ENCODE peak calls at places on chromosomes 12 and 14, in four cellular contexts. Y is neuronal stem cell, X is H9, W is mesendoderm. O is an unnamed sample.

GRCh38 chr12:116717466-116718457 is 20.1 kb downstream of the SPRING1 start:
- DNase-seq in Y (no peak), X (no peak), W (peak), O (peak)

GRCh38 chr12:112314981-112315380 is 67.2 kb downstream of the HECTD4 start:
- DNase-seq in Y (no peak), X (no peak), W (no peak), O (peak)

GRCh38 chr12:118064608-118065007 is 3.6 kb upstream of the WSB2 start:
- DNase-seq in Y (no peak), X (peak), W (peak), O (no peak)

GRCh38 chr12:109385339-109386078 is 37.8 kb downstream of the MYO1H start:
- DNase-seq in Y (peak), X (no peak), W (peak), O (peak)

GRCh38 chr14:88422036-88422435 is 36.6 kb downstream of the SPATA7 start:
- DNase-seq in Y (no peak), X (no peak), W (no peak), O (no peak)

GRCh38 chr12:59088673-59089072 is 168.4 kb upstream of the LRIG3 start:
- DNase-seq in Y (no peak), X (no peak), W (peak), O (peak)

GRCh38 chr14:71362920-71363584 is 455.8 kb downstream of the PCNX1 start:
- DNase-seq in Y (no peak), X (no peak), W (no peak), O (peak)

GRCh38 chr12:26845057-26845666 is 12.2 kb upstream of the ITPR2 start:
- DNase-seq in Y (peak), X (peak), W (peak), O (peak)

GRCh38 chr14:81831128-81831815 is 297.6 kb upstream of the SEL1L start:
- DNase-seq in Y (no peak), X (no peak), W (peak), O (no peak)

GRCh38 chr14:57293851-57294837 is 25.4 kb downstream of the AP5M1 start:
- DNase-seq in Y (no peak), X (no peak), W (peak), O (peak)

GRCh38 chr14:33836203-33836894 is 114.5 kb downstream of the EGLN3 start:
- DNase-seq in Y (no peak), X (no peak), W (no peak), O (no peak)

GRCh38 chr12:101582937-101583336 is 11.8 kb upstream of the MYBPC1 start:
- DNase-seq in Y (no peak), X (no peak), W (no peak), O (no peak)

GRCh38 chr14:105700622-105701288 is 174.4 kb downstream of the TMEM121 start:
- DNase-seq in Y (no peak), X (no peak), W (no peak), O (no peak)

GRCh38 chr12:124694250-124694649 is 126.8 kb upstream of the NCOR2 start:
- DNase-seq in Y (no peak), X (no peak), W (no peak), O (no peak)

GRCh38 chr12:95601091-95601490 is 49.8 kb upstream of the USP44 start:
- DNase-seq in Y (no peak), X (no peak), W (no peak), O (no peak)

GRCh38 chr14:100176811-100177327 is 17.4 kb upstream of the DEGS2 start:
- DNase-seq in Y (no peak), X (no peak), W (no peak), O (no peak)

GRCh38 chr12:106771425-106771824 is 3.1 kb upstream of the RIC8B start:
- DNase-seq in Y (no peak), X (no peak), W (peak), O (no peak)

GRCh38 chr14:80607430-80608200 is 333.9 kb downstream of the CEP128 start:
- DNase-seq in Y (no peak), X (no peak), W (peak), O (no peak)

GRCh38 chr12:108642269-108642870 is 8.7 kb upstream of the SELPLG start:
- DNase-seq in Y (no peak), X (no peak), W (no peak), O (no peak)

GRCh38 chr12:119802472-119802871 is 74.6 kb downstream of the CIT start:
- DNase-seq in Y (no peak), X (no peak), W (peak), O (peak)

GRCh38 chr14:20679907-20680306 is 4.5 kb upstream of the RNASE4 start:
- DNase-seq in Y (no peak), X (no peak), W (peak), O (peak)

GRCh38 chr14:39431416-39432178 is 636 bp downstream of the FBXO33 start:
- DNase-seq in Y (peak), X (peak), W (peak), O (peak)

GRCh38 chr12:101076940-101077351 is 133.1 kb downstream of the SLC5A8 start:
- DNase-seq in Y (no peak), X (no peak), W (peak), O (peak)

GRCh38 chr12:45409966-45410365 is 194.1 kb downstream of the ANO6 start:
- DNase-seq in Y (no peak), X (no peak), W (no peak), O (peak)

GRCh38 chr12:10098762-10099161 is at the start of gene CLEC1A:
- DNase-seq in Y (peak), X (peak), W (peak), O (no peak)

GRCh38 chr12:116360579-116361403 is 83.3 kb upstream of the MED13L start:
- DNase-seq in Y (no peak), X (no peak), W (no peak), O (no peak)

GRCh38 chr12:10722502-10722904 is 620 bp downstream of the YBX3 start:
- DNase-seq in Y (peak), X (no peak), W (no peak), O (peak)

GRCh38 chr12:120892265-120892664 is 11.9 kb downstream of the SPPL3 start:
- DNase-seq in Y (no peak), X (no peak), W (no peak), O (no peak)

GRCh38 chr14:41609704-41610183 is 3.1 kb downstream of the LRFN5 start:
- DNase-seq in Y (peak), X (peak), W (peak), O (peak)

GRCh38 chr14:60101801-60102200 is 10.1 kb downstream of the PCNX4 start:
- DNase-seq in Y (no peak), X (no peak), W (no peak), O (peak)

GRCh38 chr14:60102389-60102788 is 10.7 kb downstream of the PCNX4 start:
- DNase-seq in Y (no peak), X (no peak), W (no peak), O (peak)

GRCh38 chr14:60111732-60112131 is 20.0 kb downstream of the PCNX4 start:
- DNase-seq in Y (no peak), X (no peak), W (no peak), O (no peak)

DNA sequence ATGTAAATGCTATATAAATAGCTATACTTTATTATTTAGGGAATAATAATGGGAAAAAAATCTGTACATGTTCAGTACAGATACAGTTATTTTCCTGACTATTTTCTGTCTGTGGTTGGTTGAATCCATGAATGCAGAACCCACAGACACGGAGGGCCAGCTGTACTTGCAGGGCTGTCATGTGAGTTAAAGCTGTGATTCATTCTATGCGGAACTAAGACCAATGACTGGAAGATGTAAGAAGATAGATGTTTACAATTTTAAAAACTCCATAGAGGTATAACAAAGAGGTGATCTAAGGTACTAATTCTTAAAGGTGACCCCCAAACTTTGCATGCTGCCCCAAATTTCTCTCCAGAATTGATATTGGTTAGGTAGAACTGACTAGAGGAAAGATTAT is 14.6 kb downstream of the PCNX4 start:
- DNase-seq in Y (no peak), X (no peak), W (no peak), O (peak)
- H2AK5ac ChIP-seq in Y (no peak), X (no peak), W (no peak), O (no peak)

GRCh38 chr12:6049992-6050391 is 74.5 kb downstream of the VWF start:
- DNase-seq in Y (no peak), X (peak), W (peak), O (no peak)
- H2AK5ac ChIP-seq in Y (no peak), X (no peak), W (no peak), O (peak)

GRCh38 chr12:52230364-52231281 is 2.4 kb upstream of the KRT7 start:
- DNase-seq in Y (no peak), X (no peak), W (peak), O (peak)

GRCh38 chr12:52227767-52228166 is 5.3 kb upstream of the KRT7 start:
- DNase-seq in Y (no peak), X (no peak), W (no peak), O (no peak)

GRCh38 chr12:52228366-52228765 is 4.7 kb upstream of the KRT7 start:
- DNase-seq in Y (no peak), X (no peak), W (no peak), O (no peak)

GRCh38 chr12:52229836-52230343 is 3.2 kb upstream of the KRT7 start:
- DNase-seq in Y (no peak), X (no peak), W (no peak), O (no peak)

DNA sequence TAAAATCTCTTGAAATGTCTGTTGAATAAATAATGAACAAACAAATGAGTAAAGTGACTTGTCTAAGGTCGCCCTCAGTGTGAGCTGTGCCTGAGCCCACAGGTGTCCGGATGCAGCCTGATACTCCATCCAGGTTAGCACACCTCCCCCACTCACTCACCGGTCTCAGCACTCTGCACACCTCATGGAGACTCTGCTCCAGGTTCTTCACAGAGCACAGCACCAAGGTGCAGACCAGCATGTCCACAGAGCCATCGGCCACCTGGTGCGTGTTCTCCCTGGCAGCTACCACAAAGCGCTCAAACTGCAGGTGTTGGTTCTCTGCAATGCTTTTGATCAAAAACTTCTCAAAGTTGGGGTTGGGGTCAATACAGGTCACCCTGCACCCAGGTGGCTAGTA is 4.1 kb upstream of the KRT7 start:
- DNase-seq in Y (no peak), X (no peak), W (no peak), O (no peak)
- H2AK5ac ChIP-seq in Y (no peak), X (no peak), W (no peak), O (peak)

GRCh38 chr12:47752552-47752951 is 6.1 kb downstream of the RAPGEF3 start:
- DNase-seq in Y (no peak), X (no peak), W (no peak), O (peak)

GRCh38 chr12:47754126-47754525 is 4.6 kb downstream of the RAPGEF3 start:
- DNase-seq in Y (no peak), X (no peak), W (no peak), O (no peak)

GRCh38 chr12:47753021-47754001 is 5.4 kb downstream of the RAPGEF3 start:
- DNase-seq in Y (no peak), X (peak), W (peak), O (no peak)

GRCh38 chr12:47755655-47756562 is 2.8 kb downstream of the RAPGEF3 start:
- DNase-seq in Y (no peak), X (no peak), W (no peak), O (no peak)

DNA sequence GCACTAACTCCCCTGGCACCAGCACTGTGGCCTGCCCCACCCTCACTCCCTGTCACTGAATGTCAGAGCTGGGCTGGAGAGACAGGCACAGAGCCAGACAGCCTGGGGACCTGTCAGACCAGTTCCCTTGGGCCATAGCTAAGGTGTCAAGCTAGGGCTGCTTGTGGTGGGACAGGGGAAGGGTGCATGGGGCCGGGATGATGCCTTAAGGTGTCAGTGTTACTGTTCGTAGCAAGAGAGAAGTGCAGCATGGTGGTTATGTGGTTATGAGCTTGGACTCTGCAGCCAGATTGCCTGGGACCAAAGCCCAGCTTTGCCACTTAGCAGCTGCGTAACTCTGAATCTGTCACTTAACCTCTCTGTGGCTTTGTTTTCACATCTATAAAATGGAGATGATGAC is 3.8 kb downstream of the RAPGEF3 start:
- DNase-seq in Y (no peak), X (no peak), W (no peak), O (no peak)
- H2AK5ac ChIP-seq in Y (no peak), X (no peak), W (peak), O (peak)

GRCh38 chr12:6206327-6206726 is 6.1 kb downstream of the CD9 start:
- DNase-seq in Y (no peak), X (no peak), W (no peak), O (no peak)

GRCh38 chr12:6207254-6207942 is 7.2 kb downstream of the CD9 start:
- DNase-seq in Y (no peak), X (no peak), W (no peak), O (no peak)

GRCh38 chr12:6204533-6205143 is 4.4 kb downstream of the CD9 start:
- DNase-seq in Y (no peak), X (no peak), W (no peak), O (no peak)

GRCh38 chr12:6205144-6205539 is 4.9 kb downstream of the CD9 start:
- DNase-seq in Y (no peak), X (peak), W (peak), O (no peak)

DNA sequence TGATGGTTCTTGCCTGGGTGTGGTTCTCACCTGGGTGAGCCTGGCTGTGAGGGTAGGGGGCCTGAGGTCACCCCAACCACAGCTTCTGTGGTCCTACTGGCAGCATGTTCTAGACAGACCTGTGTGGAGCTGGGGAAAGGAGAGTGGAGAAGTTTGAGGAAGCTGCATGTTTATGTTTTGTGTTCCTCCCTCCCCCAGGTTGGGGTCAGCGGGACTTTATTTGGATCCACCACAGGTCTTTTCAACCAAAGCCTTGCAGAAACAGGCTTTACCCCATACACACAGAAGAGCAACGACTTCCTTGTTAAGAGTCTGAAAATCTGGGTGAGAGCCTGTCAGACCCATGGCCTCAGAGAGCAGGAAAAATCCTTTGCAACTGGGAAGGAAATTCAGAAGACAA is 5.6 kb downstream of the CD9 start:
- DNase-seq in Y (no peak), X (no peak), W (no peak), O (no peak)
- H2AK5ac ChIP-seq in Y (no peak), X (no peak), W (no peak), O (no peak)

O was measured in IMR-90.